ENCODE peak calls at places on chromosomes 16 and 17, in seven cellular contexts. One of them, this sample, is unnamed.

GRCh38 chr17:27497696-27498095 is 41.4 kb downstream of the KSR1 start:
- DNase-seq in MM.1S: no peak
- DNase-seq in GM23248: no peak
- DNase-seq in PC-3: no peak
- DNase-seq in SK-N-SH: no peak
- DNase-seq in OCI-LY7: no peak
- DNase-seq in GM23338: no peak
- DNase-seq in this sample: no peak

GRCh38 chr17:1168537-1169234 is 11.1 kb downstream of the ABR start:
- DNase-seq in MM.1S: no peak
- DNase-seq in GM23248: no peak
- DNase-seq in PC-3: no peak
- DNase-seq in SK-N-SH: peak
- DNase-seq in OCI-LY7: no peak
- DNase-seq in GM23338: no peak
- DNase-seq in this sample: no peak

GRCh38 chr16:12661656-12662172 is 142.0 kb downstream of the CPPED1 start:
- DNase-seq in MM.1S: peak
- DNase-seq in GM23248: peak
- DNase-seq in PC-3: peak
- DNase-seq in SK-N-SH: no peak
- DNase-seq in OCI-LY7: peak
- DNase-seq in GM23338: peak
- DNase-seq in this sample: peak

GRCh38 chr16:57224651-57225335 is 20.3 kb upstream of the ARL2BP start:
- DNase-seq in MM.1S: no peak
- DNase-seq in GM23248: no peak
- DNase-seq in PC-3: no peak
- DNase-seq in SK-N-SH: no peak
- DNase-seq in OCI-LY7: no peak
- DNase-seq in GM23338: no peak
- DNase-seq in this sample: no peak

GRCh38 chr16:74372953-74373846 is 2.9 kb upstream of the NPIPB15 start:
- DNase-seq in MM.1S: no peak
- DNase-seq in GM23248: no peak
- DNase-seq in PC-3: no peak
- DNase-seq in SK-N-SH: peak
- DNase-seq in OCI-LY7: no peak
- DNase-seq in GM23338: peak
- DNase-seq in this sample: no peak

GRCh38 chr16:3101841-3102470 is 2.9 kb upstream of the ZSCAN10 start:
- DNase-seq in MM.1S: no peak
- DNase-seq in GM23248: no peak
- DNase-seq in PC-3: no peak
- DNase-seq in SK-N-SH: no peak
- DNase-seq in OCI-LY7: peak
- DNase-seq in GM23338: peak
- DNase-seq in this sample: peak

GRCh38 chr17:65055280-65055707 is 1.2 kb downstream of the GNA13 start:
- DNase-seq in MM.1S: peak
- DNase-seq in GM23248: no peak
- DNase-seq in PC-3: no peak
- DNase-seq in SK-N-SH: peak
- DNase-seq in OCI-LY7: peak
- DNase-seq in GM23338: no peak
- DNase-seq in this sample: no peak

GRCh38 chr17:42618442-42619150 is 9.1 kb downstream of the TUBG1 start:
- DNase-seq in MM.1S: peak
- DNase-seq in GM23248: no peak
- DNase-seq in PC-3: peak
- DNase-seq in SK-N-SH: peak
- DNase-seq in OCI-LY7: peak
- DNase-seq in GM23338: peak
- DNase-seq in this sample: peak

GRCh38 chr17:32310927-32311568 is 30.9 kb downstream of the C17orf75 start:
- DNase-seq in MM.1S: no peak
- DNase-seq in GM23248: peak
- DNase-seq in PC-3: no peak
- DNase-seq in SK-N-SH: peak
- DNase-seq in OCI-LY7: peak
- DNase-seq in GM23338: peak
- DNase-seq in this sample: peak

GRCh38 chr16:10577305-10578202 is 2.8 kb downstream of the EMP2 start:
- DNase-seq in MM.1S: peak
- DNase-seq in GM23248: peak
- DNase-seq in PC-3: peak
- DNase-seq in SK-N-SH: peak
- DNase-seq in OCI-LY7: no peak
- DNase-seq in GM23338: peak
- DNase-seq in this sample: peak

GRCh38 chr16:46947900-46948547 is 25.4 kb downstream of the DNAJA2 start:
- DNase-seq in MM.1S: peak
- DNase-seq in GM23248: peak
- DNase-seq in PC-3: peak
- DNase-seq in SK-N-SH: peak
- DNase-seq in OCI-LY7: peak
- DNase-seq in GM23338: peak
- DNase-seq in this sample: peak

GRCh38 chr16:80027007-80027965 is 426.7 kb upstream of the MAF start:
- DNase-seq in MM.1S: no peak
- DNase-seq in GM23248: peak
- DNase-seq in PC-3: peak
- DNase-seq in SK-N-SH: no peak
- DNase-seq in OCI-LY7: no peak
- DNase-seq in GM23338: peak
- DNase-seq in this sample: no peak

GRCh38 chr17:8649157-8650118 is 18.9 kb upstream of the MYH10 start:
- DNase-seq in MM.1S: no peak
- DNase-seq in GM23248: peak
- DNase-seq in PC-3: no peak
- DNase-seq in SK-N-SH: no peak
- DNase-seq in OCI-LY7: no peak
- DNase-seq in GM23338: no peak
- DNase-seq in this sample: no peak

GRCh38 chr17:43906951-43907424 is 348 bp downstream of the MPP2 start:
- DNase-seq in MM.1S: no peak
- DNase-seq in GM23248: peak
- DNase-seq in PC-3: no peak
- DNase-seq in SK-N-SH: no peak
- DNase-seq in OCI-LY7: no peak
- DNase-seq in GM23338: no peak
- DNase-seq in this sample: no peak

GRCh38 chr16:50470687-50471086 is 77.5 kb upstream of the NKD1 start:
- DNase-seq in MM.1S: no peak
- DNase-seq in GM23248: no peak
- DNase-seq in PC-3: no peak
- DNase-seq in SK-N-SH: no peak
- DNase-seq in OCI-LY7: no peak
- DNase-seq in GM23338: no peak
- DNase-seq in this sample: no peak

GRCh38 chr16:19969284-19969683 is 84.6 kb upstream of the GPRC5B start:
- DNase-seq in MM.1S: no peak
- DNase-seq in GM23248: no peak
- DNase-seq in PC-3: no peak
- DNase-seq in SK-N-SH: no peak
- DNase-seq in OCI-LY7: no peak
- DNase-seq in GM23338: no peak
- DNase-seq in this sample: no peak

GRCh38 chr16:65125322-65125721 is 3.5 kb upstream of the CDH11 start:
- DNase-seq in MM.1S: no peak
- DNase-seq in GM23248: peak
- DNase-seq in PC-3: no peak
- DNase-seq in SK-N-SH: no peak
- DNase-seq in OCI-LY7: no peak
- DNase-seq in GM23338: no peak
- DNase-seq in this sample: no peak

GRCh38 chr16:75911896-75912295 is 185.6 kb upstream of the CPHXL start:
- DNase-seq in MM.1S: no peak
- DNase-seq in GM23248: no peak
- DNase-seq in PC-3: no peak
- DNase-seq in SK-N-SH: no peak
- DNase-seq in OCI-LY7: no peak
- DNase-seq in GM23338: no peak
- DNase-seq in this sample: no peak

GRCh38 chr17:28478940-28479615 is 5.6 kb downstream of the SLC13A2 start:
- DNase-seq in MM.1S: no peak
- DNase-seq in GM23248: peak
- DNase-seq in PC-3: peak
- DNase-seq in SK-N-SH: no peak
- DNase-seq in OCI-LY7: no peak
- DNase-seq in GM23338: no peak
- DNase-seq in this sample: no peak

GRCh38 chr17:17041571-17042380 is 481 bp upstream of the MPRIP start:
- DNase-seq in MM.1S: peak
- DNase-seq in GM23248: peak
- DNase-seq in PC-3: peak
- DNase-seq in SK-N-SH: peak
- DNase-seq in OCI-LY7: peak
- DNase-seq in GM23338: peak
- DNase-seq in this sample: peak

GRCh38 chr17:19370493-19370960 is 7.8 kb upstream of the MAPK7 start:
- DNase-seq in MM.1S: no peak
- DNase-seq in GM23248: no peak
- DNase-seq in PC-3: no peak
- DNase-seq in SK-N-SH: no peak
- DNase-seq in OCI-LY7: no peak
- DNase-seq in GM23338: no peak
- DNase-seq in this sample: no peak

GRCh38 chr17:58402679-58403078 is 14.7 kb downstream of the RNF43 start:
- DNase-seq in MM.1S: no peak
- DNase-seq in GM23248: peak
- DNase-seq in PC-3: peak
- DNase-seq in SK-N-SH: no peak
- DNase-seq in OCI-LY7: no peak
- DNase-seq in GM23338: peak
- DNase-seq in this sample: peak

GRCh38 chr17:58402047-58402446 is 15.3 kb downstream of the RNF43 start:
- DNase-seq in MM.1S: no peak
- DNase-seq in GM23248: peak
- DNase-seq in PC-3: peak
- DNase-seq in SK-N-SH: no peak
- DNase-seq in OCI-LY7: no peak
- DNase-seq in GM23338: no peak
- DNase-seq in this sample: no peak

GRCh38 chr17:58400826-58401225 is 16.5 kb downstream of the RNF43 start:
- DNase-seq in MM.1S: no peak
- DNase-seq in GM23248: no peak
- DNase-seq in PC-3: no peak
- DNase-seq in SK-N-SH: no peak
- DNase-seq in OCI-LY7: no peak
- DNase-seq in GM23338: no peak
- DNase-seq in this sample: no peak

GRCh38 chr17:58401287-58401686 is 16.0 kb downstream of the RNF43 start:
- DNase-seq in MM.1S: no peak
- DNase-seq in GM23248: no peak
- DNase-seq in PC-3: peak
- DNase-seq in SK-N-SH: no peak
- DNase-seq in OCI-LY7: no peak
- DNase-seq in GM23338: no peak
- DNase-seq in this sample: no peak

GRCh38 chr17:58403312-58403711 is 14.0 kb downstream of the RNF43 start:
- DNase-seq in MM.1S: no peak
- DNase-seq in GM23248: no peak
- DNase-seq in PC-3: no peak
- DNase-seq in SK-N-SH: no peak
- DNase-seq in OCI-LY7: no peak
- DNase-seq in GM23338: peak
- DNase-seq in this sample: peak
- H3K4me3 ChIP-seq in MM.1S: no peak
- H3K4me3 ChIP-seq in GM23248: no peak
- H3K4me3 ChIP-seq in PC-3: no peak
- H3K4me3 ChIP-seq in SK-N-SH: no peak
- H3K4me3 ChIP-seq in OCI-LY7: no peak
- H3K4me3 ChIP-seq in GM23338: no peak
- H3K4me3 ChIP-seq in this sample: no peak

GRCh38 chr17:79163071-79163470 is 88.4 kb downstream of the ENGASE start:
- DNase-seq in MM.1S: no peak
- DNase-seq in GM23248: no peak
- DNase-seq in PC-3: no peak
- DNase-seq in SK-N-SH: no peak
- DNase-seq in OCI-LY7: no peak
- DNase-seq in GM23338: no peak
- DNase-seq in this sample: no peak

GRCh38 chr17:79159471-79159870 is 84.8 kb downstream of the ENGASE start:
- DNase-seq in MM.1S: no peak
- DNase-seq in GM23248: no peak
- DNase-seq in PC-3: no peak
- DNase-seq in SK-N-SH: no peak
- DNase-seq in OCI-LY7: no peak
- DNase-seq in GM23338: no peak
- DNase-seq in this sample: no peak

GRCh38 chr17:79162012-79162577 is 87.5 kb downstream of the ENGASE start:
- DNase-seq in MM.1S: no peak
- DNase-seq in GM23248: no peak
- DNase-seq in PC-3: no peak
- DNase-seq in SK-N-SH: peak
- DNase-seq in OCI-LY7: no peak
- DNase-seq in GM23338: no peak
- DNase-seq in this sample: no peak

GRCh38 chr17:79159926-79160325 is 85.3 kb downstream of the ENGASE start:
- DNase-seq in MM.1S: no peak
- DNase-seq in GM23248: no peak
- DNase-seq in PC-3: no peak
- DNase-seq in SK-N-SH: no peak
- DNase-seq in OCI-LY7: no peak
- DNase-seq in GM23338: no peak
- DNase-seq in this sample: peak

GRCh38 chr17:79160980-79161621 is 86.5 kb downstream of the ENGASE start:
- DNase-seq in MM.1S: peak
- DNase-seq in GM23248: no peak
- DNase-seq in PC-3: peak
- DNase-seq in SK-N-SH: no peak
- DNase-seq in OCI-LY7: peak
- DNase-seq in GM23338: peak
- DNase-seq in this sample: no peak
- TF ChIP-seq EZH2phosphoT487 in MM.1S: no peak
- TF ChIP-seq EZH2phosphoT487 in GM23248: no peak
- TF ChIP-seq EZH2phosphoT487 in PC-3: no peak
- TF ChIP-seq EZH2phosphoT487 in SK-N-SH: no peak
- TF ChIP-seq EZH2phosphoT487 in OCI-LY7: no peak
- TF ChIP-seq EZH2phosphoT487 in GM23338: no peak
- TF ChIP-seq EZH2phosphoT487 in this sample: no peak

GRCh38 chr16:15507959-15508336 is 73.6 kb downstream of the BMERB1 start:
- DNase-seq in MM.1S: no peak
- DNase-seq in GM23248: no peak
- DNase-seq in PC-3: no peak
- DNase-seq in SK-N-SH: no peak
- DNase-seq in OCI-LY7: no peak
- DNase-seq in GM23338: no peak
- DNase-seq in this sample: no peak
- H3K4me2 ChIP-seq in MM.1S: no peak
- H3K4me2 ChIP-seq in GM23248: peak
- H3K4me2 ChIP-seq in PC-3: no peak
- H3K4me2 ChIP-seq in SK-N-SH: no peak
- H3K4me2 ChIP-seq in OCI-LY7: no peak
- H3K4me2 ChIP-seq in GM23338: no peak
- H3K4me2 ChIP-seq in this sample: no peak

GRCh38 chr17:11598274-11599221 is at the start of gene DNAH9:
- DNase-seq in MM.1S: no peak
- DNase-seq in GM23248: peak
- DNase-seq in PC-3: no peak
- DNase-seq in SK-N-SH: peak
- DNase-seq in OCI-LY7: no peak
- DNase-seq in GM23338: peak
- DNase-seq in this sample: peak
- H3K4me3 ChIP-seq in MM.1S: no peak
- H3K4me3 ChIP-seq in GM23248: peak
- H3K4me3 ChIP-seq in PC-3: no peak
- H3K4me3 ChIP-seq in SK-N-SH: no peak
- H3K4me3 ChIP-seq in OCI-LY7: no peak
- H3K4me3 ChIP-seq in GM23338: no peak
- H3K4me3 ChIP-seq in this sample: peak